ENCODE peak calls at places on chromosomes 3 and 15, in seven cellular contexts. D is SK-N-SH, N is prostate gland, S is stomach, P is breast epithelium, L is spleen, T is GM12878. G is an unnamed sample. For H3K4me1, the result is how much of the 10 kb centered on the place peaks cover.

GRCh38 chr15:75693501-75694240 is 19.0 kb downstream of the CSPG4 start:
- DNase-seq in D (no peak), N (no peak), S (no peak), P (no peak), L (peak), T (no peak), G (no peak)

GRCh38 chr15:91100561-91101355 is 701 bp downstream of the SV2B start:
- DNase-seq in D (peak), N (no peak), S (no peak), P (no peak), L (no peak), T (no peak), G (no peak)

GRCh38 chr3:119181765-119182164 is 8.4 kb downstream of the UPK1B start:
- DNase-seq in D (no peak), N (no peak), S (peak), P (no peak), L (no peak), T (no peak), G (no peak)

GRCh38 chr3:128306481-128306880 is 153.2 kb downstream of the EEFSEC start:
- DNase-seq in D (no peak), N (no peak), S (no peak), P (no peak), L (no peak), T (no peak), G (no peak)

GRCh38 chr3:193132923-193133463 is 108.0 kb upstream of the PLAAT1 start:
- DNase-seq in D (no peak), N (no peak), S (no peak), P (no peak), L (no peak), T (no peak), G (no peak)

GRCh38 chr15:79311901-79312553 is 1.1 kb downstream of the TMED3 start:
- DNase-seq in D (peak), N (no peak), S (no peak), P (no peak), L (no peak), T (peak), G (no peak)

GRCh38 chr3:170055209-170055608 is 17.4 kb downstream of the GPR160 start:
- DNase-seq in D (no peak), N (no peak), S (no peak), P (no peak), L (no peak), T (peak), G (no peak)

GRCh38 chr3:146912233-146913015 is 307.3 kb upstream of the PLSCR5 start:
- DNase-seq in D (no peak), N (no peak), S (no peak), P (no peak), L (no peak), T (no peak), G (no peak)

GRCh38 chr15:58039260-58040035 is 26.1 kb downstream of the ALDH1A2 start:
- DNase-seq in D (no peak), N (no peak), S (no peak), P (no peak), L (no peak), T (no peak), G (no peak)

GRCh38 chr3:71796268-71796667 is 11.3 kb upstream of the PROK2 start:
- DNase-seq in D (peak), N (no peak), S (no peak), P (no peak), L (no peak), T (no peak), G (no peak)

GRCh38 chr3:10277115-10277625 is 15.6 kb downstream of the GHRL start:
- DNase-seq in D (no peak), N (no peak), S (no peak), P (no peak), L (peak), T (no peak), G (peak)

GRCh38 chr3:69420781-69421520 is 35.1 kb upstream of the FRMD4B start:
- DNase-seq in D (peak), N (no peak), S (no peak), P (no peak), L (no peak), T (no peak), G (no peak)

GRCh38 chr3:158810823-158811425 is 9.1 kb downstream of the MFSD1 start:
- DNase-seq in D (no peak), N (no peak), S (no peak), P (no peak), L (no peak), T (no peak), G (no peak)

GRCh38 chr3:135056084-135056730 is 261.1 kb downstream of the EPHB1 start:
- DNase-seq in D (no peak), N (no peak), S (no peak), P (no peak), L (no peak), T (no peak), G (no peak)

GRCh38 chr15:77867266-77868047 is 210.1 kb downstream of the TBC1D2B start:
- DNase-seq in D (no peak), N (no peak), S (no peak), P (no peak), L (peak), T (no peak), G (peak)

GRCh38 chr15:62390793-62391543 is 225.9 kb upstream of the C2CD4B start:
- DNase-seq in D (peak), N (peak), S (peak), P (no peak), L (peak), T (no peak), G (peak)

GRCh38 chr3:129424185-129424841 is 4.1 kb downstream of the EFCAB12 start:
- DNase-seq in D (no peak), N (peak), S (peak), P (no peak), L (no peak), T (peak), G (no peak)

GRCh38 chr3:9976736-9977709 is 9.6 kb downstream of the EMC3 start:
- DNase-seq in D (no peak), N (peak), S (peak), P (peak), L (no peak), T (no peak), G (no peak)

GRCh38 chr3:99762901-99763300 is 54.8 kb upstream of the CMSS1 start:
- DNase-seq in D (no peak), N (no peak), S (no peak), P (no peak), L (no peak), T (no peak), G (no peak)

GRCh38 chr3:99767341-99767740 is 50.3 kb upstream of the CMSS1 start:
- DNase-seq in D (no peak), N (no peak), S (no peak), P (no peak), L (no peak), T (no peak), G (no peak)

GRCh38 chr3:99765042-99765942 is 52.4 kb upstream of the CMSS1 start:
- DNase-seq in D (no peak), N (no peak), S (no peak), P (no peak), L (no peak), T (no peak), G (no peak)

GRCh38 chr3:99761415-99761981 is 56.2 kb upstream of the CMSS1 start:
- DNase-seq in D (no peak), N (no peak), S (no peak), P (no peak), L (no peak), T (no peak), G (no peak)

DNA sequence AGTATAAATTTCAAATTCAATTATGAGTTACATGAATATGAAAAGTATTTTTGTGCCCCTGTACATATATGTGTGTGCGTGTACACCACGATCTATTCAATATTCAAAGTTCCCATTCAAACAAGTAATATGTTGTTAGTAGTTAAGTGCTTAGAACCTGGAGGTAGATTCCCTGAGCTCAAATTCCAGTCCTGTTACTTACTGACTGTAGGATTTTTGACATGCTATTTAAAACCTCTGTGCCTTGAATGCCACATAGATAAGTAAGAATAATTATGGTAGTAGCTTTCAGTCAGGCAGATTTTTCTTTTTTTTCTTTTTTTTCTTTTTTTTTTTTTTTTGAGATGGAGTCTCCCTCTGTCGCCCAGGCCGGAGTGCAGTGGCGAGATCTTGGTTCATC is 53.3 kb upstream of the CMSS1 start:
- DNase-seq in D (no peak), N (no peak), S (no peak), P (no peak), L (no peak), T (no peak), G (no peak)
- H3K4me1 ChIP-seq in D (under half), N (under half), S (under half), P (under half), L (under half), T (under half), G (under half)

GRCh38 chr3:15798533-15799245 is 910 bp upstream of the ANKRD28 start:
- DNase-seq in D (no peak), N (no peak), S (no peak), P (no peak), L (no peak), T (no peak), G (no peak)

GRCh38 chr3:15796771-15797599 is 794 bp downstream of the ANKRD28 start:
- DNase-seq in D (peak), N (no peak), S (no peak), P (no peak), L (no peak), T (no peak), G (no peak)

GRCh38 chr3:15795563-15796308 is 2.0 kb downstream of the ANKRD28 start:
- DNase-seq in D (no peak), N (no peak), S (no peak), P (no peak), L (no peak), T (no peak), G (no peak)

GRCh38 chr3:15796331-15796730 is 1.4 kb downstream of the ANKRD28 start:
- DNase-seq in D (no peak), N (no peak), S (no peak), P (no peak), L (no peak), T (no peak), G (no peak)

DNA sequence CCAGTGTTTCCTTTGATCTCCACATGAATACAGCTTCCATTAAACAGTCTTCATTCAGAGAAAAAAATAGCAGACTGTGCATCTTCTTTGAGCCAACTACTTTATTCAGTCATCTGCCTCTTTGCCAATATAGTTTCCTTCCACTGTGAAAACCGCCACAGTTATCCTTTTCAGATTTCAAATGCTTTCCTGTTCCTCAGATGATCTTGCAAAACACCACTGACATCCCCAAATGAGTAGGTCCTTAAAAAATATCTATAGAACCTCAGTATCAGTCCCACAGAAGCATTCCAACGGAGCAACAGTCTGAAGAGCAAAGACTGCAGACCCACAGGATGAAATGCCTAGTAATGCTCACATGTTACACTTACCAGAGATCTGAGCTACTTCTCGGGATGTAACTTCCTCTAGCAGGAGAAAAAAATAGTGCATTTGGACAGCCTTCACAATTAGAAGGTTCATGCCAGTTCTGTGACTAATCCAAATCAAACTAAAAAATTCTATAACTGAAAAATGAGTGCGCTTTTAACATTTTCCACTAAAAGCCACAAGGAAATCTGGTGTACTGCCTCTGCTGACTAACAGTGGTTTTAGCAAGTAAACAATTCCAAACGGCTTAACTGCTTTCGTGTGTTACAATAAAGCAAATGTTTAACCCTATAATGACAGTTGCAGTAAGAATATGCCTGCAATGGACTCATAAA is at the start of gene ANKRD28:
- DNase-seq in D (peak), N (no peak), S (no peak), P (no peak), L (no peak), T (no peak), G (no peak)
- TF ChIP-seq POLR2AphosphoS5 in D (peak), N (peak), S (peak), P (no peak), L (peak), T (peak), G (peak)

DNA sequence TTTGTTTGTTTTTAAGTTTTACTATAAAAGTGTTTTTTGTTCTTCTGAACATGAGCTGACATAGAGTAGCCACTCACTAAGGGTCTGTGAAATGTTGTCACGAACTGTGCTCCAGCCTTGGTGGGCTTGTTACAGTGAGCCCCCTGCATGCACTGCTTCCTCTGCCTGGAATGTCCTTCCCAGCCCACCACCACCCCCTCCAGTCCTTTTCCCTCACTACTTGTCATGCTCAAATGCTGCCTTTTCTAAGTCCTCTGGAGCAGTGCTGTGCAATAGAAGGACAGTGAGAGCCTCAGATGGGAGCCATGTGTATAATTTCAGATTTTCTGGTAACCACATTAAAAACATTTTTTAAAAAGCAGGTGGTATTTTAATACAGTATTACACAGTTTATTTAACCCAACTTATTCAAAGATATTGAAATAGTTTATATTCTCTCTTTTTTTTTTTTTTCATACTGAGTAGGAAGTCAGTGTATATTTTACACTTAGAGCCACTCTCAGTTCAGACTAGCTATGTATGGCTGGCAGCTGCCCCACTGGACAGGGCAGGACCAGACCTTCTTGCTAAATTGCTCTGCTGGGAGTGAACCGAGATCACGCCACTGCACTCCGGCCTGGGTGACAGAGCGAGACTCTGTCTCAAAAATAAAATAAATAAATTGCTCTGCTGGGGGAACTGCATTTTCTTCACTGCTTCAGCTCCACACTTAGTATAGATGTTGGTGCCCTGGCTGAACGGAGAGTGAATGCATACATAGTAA is 26.9 kb downstream of the MKRN2OS start:
- DNase-seq in D (no peak), N (no peak), S (no peak), P (no peak), L (no peak), T (no peak), G (no peak)
- H3K4me1 ChIP-seq in D (under half), N (under half), S (under half), P (under half), L (under half), T (under half), G (under half)

DNA sequence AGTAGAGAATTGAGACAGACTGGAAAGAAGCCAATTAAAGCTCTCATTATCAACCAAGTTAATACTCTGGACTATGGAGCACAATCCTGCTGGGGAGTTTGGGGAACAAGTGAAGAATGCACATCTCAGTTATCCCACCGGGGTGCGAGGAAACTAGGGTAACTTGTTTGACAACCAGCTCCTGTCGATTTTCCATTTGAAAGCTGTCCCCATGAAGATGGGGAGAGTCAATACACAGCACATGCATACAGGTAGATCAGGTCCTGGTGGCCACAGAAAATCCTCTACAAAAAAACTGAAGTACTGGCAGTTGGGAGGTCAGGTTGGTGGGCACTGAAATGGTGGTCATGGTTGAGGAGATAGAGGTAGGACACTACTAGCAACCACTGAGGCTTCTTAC is 25.7 kb upstream of the GRAMD1C start:
- DNase-seq in D (no peak), N (no peak), S (no peak), P (no peak), L (no peak), T (no peak), G (no peak)
- TF ChIP-seq POLR2AphosphoS5 in D (no peak), N (no peak), S (no peak), P (no peak), L (no peak), T (no peak), G (no peak)

GRCh38 chr3:152160350-152161011 is 108.2 kb upstream of the MBNL1 start:
- DNase-seq in D (no peak), N (no peak), S (no peak), P (no peak), L (no peak), T (peak), G (no peak)
- H3K4me1 ChIP-seq in D (under half), N (under half), S (under half), P (under half), L (under half), T (under half), G (under half)

GRCh38 chr3:535566-536416 is 339.2 kb downstream of the CHL1 start:
- DNase-seq in D (peak), N (no peak), S (no peak), P (no peak), L (peak), T (no peak), G (no peak)
- TF ChIP-seq POLR2AphosphoS5 in D (peak), N (no peak), S (no peak), P (no peak), L (no peak), T (no peak), G (no peak)

G was measured in suprapubic skin.